ENCODE peak calls at places on chromosomes 13 and 19, in five cellular contexts. K is MM.1S, Q is SK-N-SH, S is PC-3, R is GM23248. H is an unnamed sample.

GRCh38 chr13:43489168-43489730 is 297.5 kb downstream of the ENOX1 start:
- DNase-seq in R (no peak), Q (no peak), K (no peak), S (no peak), H (no peak)

GRCh38 chr19:2164020-2164988 is 571 bp downstream of the DOT1L start:
- DNase-seq in R (peak; percentile 70), K (peak; percentile 33), Q (no peak), S (no peak), H (no peak)

GRCh38 chr13:66977156-66977555 is 253.0 kb downstream of the PCDH9 start:
- DNase-seq in Q (no peak), S (no peak), R (no peak), K (no peak), H (no peak)

GRCh38 chr19:51372649-51373504 is at the start of gene NKG7:
- DNase-seq in R (no peak), S (no peak), K (no peak), Q (no peak), H (no peak)

GRCh38 chr19:41447732-41448332 is 4.9 kb downstream of the ERICH4 start:
- DNase-seq in R (no peak), Q (no peak), K (no peak), S (no peak), H (no peak)

GRCh38 chr19:45716314-45717130 is 14.2 kb downstream of the FBXO46 start:
- DNase-seq in Q (peak; percentile 57), S (peak; percentile 44), K (peak; percentile 30), R (peak; percentile 61), H (peak; percentile 59)

GRCh38 chr19:2491130-2491801 is 15.3 kb downstream of the GADD45B start:
- DNase-seq in R (peak; percentile 95), Q (no peak), K (peak; percentile 79), S (peak; percentile 93), H (peak; percentile 81)

GRCh38 chr19:13926715-13927114 is 11.5 kb downstream of the PODNL1 start:
- DNase-seq in R (no peak), S (no peak), K (no peak), Q (no peak), H (no peak)

GRCh38 chr13:26605845-26606244 is 48.4 kb downstream of the WASF3 start:
- DNase-seq in R (no peak), S (peak; percentile 22), Q (no peak), K (no peak), H (no peak)

GRCh38 chr19:13872695-13873389 is 4.1 kb upstream of the NANOS3 start:
- DNase-seq in R (no peak), S (no peak), K (no peak), Q (peak; percentile 43), H (peak; percentile 61)

GRCh38 chr13:110712081-110712848 is 1.2 kb upstream of the ING1 start:
- DNase-seq in K (peak; percentile 90), S (peak; percentile 81), Q (peak; percentile 93), R (peak; percentile 97), H (peak; percentile 74)

GRCh38 chr19:4844348-4845179 is 13.1 kb upstream of the TICAM1 start:
- DNase-seq in Q (no peak), K (no peak), R (peak; percentile 52), S (no peak), H (no peak)

GRCh38 chr19:3851254-3852176 is 17.3 kb downstream of the ZFR2 start:
- DNase-seq in R (peak; percentile 8), Q (no peak), S (peak; percentile 12), K (no peak), H (no peak)

GRCh38 chr19:1117654-1118053 is 13.9 kb downstream of the GPX4 start:
- DNase-seq in K (no peak), Q (no peak), S (no peak), R (no peak), H (no peak)

GRCh38 chr19:29629836-29630534 is 23.9 kb downstream of the POP4 start:
- DNase-seq in K (no peak), Q (no peak), S (peak; percentile 41), R (no peak), H (no peak)

GRCh38 chr19:45809643-45810159 is 5.4 kb downstream of the RSPH6A start:
- DNase-seq in Q (no peak), R (peak; percentile 58), K (peak; percentile 82), S (peak; percentile 58), H (peak; percentile 19)

GRCh38 chr13:46403851-46404731 is 17.0 kb upstream of the RUBCNL start:
- DNase-seq in R (no peak), K (no peak), Q (no peak), S (no peak), H (no peak)

GRCh38 chr13:44309771-44310767 is 63.6 kb upstream of the SERP2 start:
- DNase-seq in R (no peak), K (no peak), Q (no peak), S (peak; percentile 68), H (no peak)

GRCh38 chr13:67183151-67183550 is 47.0 kb downstream of the PCDH9 start:
- DNase-seq in S (no peak), K (no peak), R (no peak), Q (no peak), H (no peak)

GRCh38 chr19:44499559-44499958 is 763 bp downstream of the ZNF180 start:
- DNase-seq in Q (no peak), K (no peak), R (no peak), S (no peak), H (no peak)

GRCh38 chr13:35879111-35879510 is 252.1 kb downstream of the DCLK1 start:
- DNase-seq in K (peak; percentile 28), R (no peak), Q (no peak), S (no peak), H (no peak)
- H3K9me2 ChIP-seq in K (no peaks in the 10 kb centered on the region), R (no peaks in the 10 kb centered on the region), Q (no peaks in the 10 kb centered on the region), S (no peaks in the 10 kb centered on the region), H (no peaks in the 10 kb centered on the region)

GRCh38 chr19:18541992-18542935 is 1.1 kb downstream of the FKBP8 start:
- DNase-seq in K (no peak), Q (no peak), R (peak; percentile 58), S (no peak), H (no peak)

GRCh38 chr19:18543814-18544475 is 572 bp upstream of the FKBP8 start:
- DNase-seq in R (peak; percentile 90), K (peak; percentile 94), S (peak; percentile 87), Q (no peak), H (peak; percentile 77)

GRCh38 chr19:18539372-18539771 is 4.0 kb downstream of the FKBP8 start:
- DNase-seq in S (no peak), R (no peak), K (no peak), Q (no peak), H (no peak)

GRCh38 chr19:18541258-18541991 is 1.9 kb downstream of the FKBP8 start:
- DNase-seq in R (peak; percentile 86), Q (no peak), S (no peak), K (no peak), H (no peak)

GRCh38 chr19:18542936-18543813 is at the start of gene FKBP8:
- DNase-seq in S (peak; percentile 91), K (peak; percentile 93), R (peak; percentile 96), Q (peak; percentile 99), H (peak; percentile 73)
- H3K9me2 ChIP-seq in S (no peaks in the 10 kb centered on the region), K (no peaks in the 10 kb centered on the region), R (no peaks in the 10 kb centered on the region), Q (no peaks in the 10 kb centered on the region), H (no peaks in the 10 kb centered on the region)

DNA sequence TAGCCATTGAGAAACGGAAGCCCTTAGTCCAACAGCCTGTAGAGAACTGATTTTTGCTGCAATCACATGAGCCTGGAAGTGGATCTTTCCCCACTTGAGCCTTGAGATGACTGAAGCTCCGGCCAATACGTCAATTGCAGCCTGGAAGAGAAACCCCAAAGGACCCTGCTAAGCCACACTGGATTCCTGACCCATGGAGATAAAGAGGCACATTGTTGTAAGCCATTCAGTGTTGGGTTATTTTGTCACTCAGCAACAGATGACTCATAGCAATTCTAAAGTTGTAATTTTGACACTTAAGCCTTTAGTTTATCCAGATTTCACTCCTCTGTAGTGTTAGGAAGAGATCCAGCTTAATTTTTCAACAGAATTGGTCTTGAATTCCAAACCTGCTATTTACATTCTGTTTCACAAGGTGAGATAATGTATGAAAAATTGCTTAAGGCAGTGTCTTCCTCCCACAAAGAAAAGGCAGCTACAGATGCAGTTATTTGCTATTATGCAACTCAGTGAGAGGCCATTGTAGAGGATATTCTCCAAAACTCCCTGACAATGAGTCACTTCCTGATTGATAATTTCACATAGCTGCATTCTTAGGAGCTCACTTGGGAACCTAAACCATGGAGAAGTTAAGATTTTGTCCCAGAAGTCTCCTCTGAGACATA is 59.4 kb upstream of the TSHZ3 start:
- DNase-seq in K (no peak), R (peak; percentile 90), Q (no peak), S (peak; percentile 36), H (no peak)
- H3K9me2 ChIP-seq in K (no peaks in the 10 kb centered on the region), R (no peaks in the 10 kb centered on the region), Q (no peaks in the 10 kb centered on the region), S (no peaks in the 10 kb centered on the region), H (no peaks in the 10 kb centered on the region)

GRCh38 chr19:49229416-49229815 is 71.8 kb downstream of the TRPM4 start:
- DNase-seq in Q (no peak), K (no peak), R (no peak), S (no peak), H (no peak)
- H3K9me2 ChIP-seq in Q (no peaks in the 10 kb centered on the region), K (no peaks in the 10 kb centered on the region), R (no peaks in the 10 kb centered on the region), S (no peaks in the 10 kb centered on the region), H (no peaks in the 10 kb centered on the region)

GRCh38 chr13:96141032-96141431 is 51.1 kb downstream of the HS6ST3 start:
- DNase-seq in Q (no peak), K (peak; percentile 26), S (peak; percentile 51), R (peak; percentile 50), H (no peak)
- H3K9me2 ChIP-seq in Q (no peaks in the 10 kb centered on the region), K (no peaks in the 10 kb centered on the region), S (no peaks in the 10 kb centered on the region), R (no peaks in the 10 kb centered on the region), H (peaks cover 3% of the 10 kb centered on the region)

DNA sequence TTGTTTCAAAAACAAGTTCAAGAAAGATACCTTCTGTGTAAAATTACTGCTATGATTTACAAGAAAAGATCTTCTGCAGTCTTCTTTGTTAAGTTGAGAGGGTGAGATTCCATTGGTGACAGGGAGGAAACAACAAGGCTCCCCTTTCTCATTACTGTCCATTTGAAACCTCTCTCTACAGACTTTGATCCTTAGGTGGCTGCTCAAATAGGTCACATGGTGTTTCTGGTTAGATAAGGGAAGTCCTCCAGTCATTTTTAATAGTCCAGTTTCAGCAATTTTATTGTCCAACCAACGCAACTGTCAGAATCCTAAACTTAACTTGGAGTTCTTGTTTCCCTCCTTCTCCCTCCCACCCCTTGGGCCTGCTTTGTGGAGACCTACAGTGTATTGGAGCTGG is 390.4 kb downstream of the EFNB2 start:
- DNase-seq in K (no peak), R (no peak), Q (no peak), S (no peak), H (no peak)
- H3K9me2 ChIP-seq in K (no peaks in the 10 kb centered on the region), R (no peaks in the 10 kb centered on the region), Q (no peaks in the 10 kb centered on the region), S (no peaks in the 10 kb centered on the region), H (no peaks in the 10 kb centered on the region)

GRCh38 chr19:32877323-32877912 is 7.9 kb upstream of the SLC7A9 start:
- DNase-seq in S (no peak), R (no peak), K (no peak), Q (no peak), H (no peak)
- H3K9me2 ChIP-seq in S (no peaks in the 10 kb centered on the region), R (no peaks in the 10 kb centered on the region), K (no peaks in the 10 kb centered on the region), Q (no peaks in the 10 kb centered on the region), H (no peaks in the 10 kb centered on the region)

DNA sequence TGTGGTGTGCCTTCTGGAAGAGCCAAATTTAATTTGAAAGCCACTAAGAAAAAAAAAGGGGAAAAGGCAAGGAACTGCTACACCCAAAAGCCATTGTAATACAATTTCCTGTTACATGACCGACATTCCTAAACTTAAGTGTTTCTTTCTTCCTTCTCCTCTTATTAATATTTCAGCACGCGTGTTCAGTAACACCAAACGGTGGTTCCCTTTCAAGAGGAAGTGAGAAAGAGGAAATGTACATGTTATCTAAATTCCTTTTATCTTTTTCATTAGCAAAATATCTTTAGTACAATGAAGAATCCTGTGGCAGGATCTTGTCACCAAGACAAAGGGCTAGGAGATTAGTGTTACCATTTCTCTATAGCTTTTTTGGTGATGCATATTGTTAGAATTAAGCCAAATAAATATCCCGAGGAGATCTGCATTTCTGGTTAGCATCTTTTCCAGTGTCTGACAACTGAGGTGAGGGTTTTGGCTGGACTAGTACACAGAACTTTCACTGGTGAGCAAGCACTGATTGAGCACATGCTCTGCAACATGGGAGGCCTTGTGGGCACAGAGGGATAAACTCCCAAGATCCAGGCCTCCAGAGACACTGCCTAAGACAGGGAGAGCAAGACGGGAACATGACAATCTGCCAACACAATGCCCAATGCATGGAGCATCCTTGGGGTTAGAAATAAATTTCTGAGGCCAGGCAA is 22.1 kb downstream of the LATS2 start:
- DNase-seq in Q (no peak), S (no peak), K (no peak), R (no peak), H (no peak)
- H3K9me2 ChIP-seq in Q (no peaks in the 10 kb centered on the region), S (no peaks in the 10 kb centered on the region), K (no peaks in the 10 kb centered on the region), R (no peaks in the 10 kb centered on the region), H (no peaks in the 10 kb centered on the region)

H was measured in PC-9.